ENCODE peak calls at places on chromosomes 2 and 18, in four cellular contexts. One of them, this sample, is unnamed.

GRCh38 chr18:10524507-10525425 is 1.1 kb upstream of the NAPG start:
- DNase-seq in CD8-positive, alpha-beta memory T cell: no peak
- DNase-seq in NCI-H774: no peak
- DNase-seq in activated B cell treated with CpG ODN at 0.5 μM for 24 hours: no peak
- DNase-seq in this sample: no peak

GRCh38 chr2:165889761-165890242 is 63.8 kb downstream of the TTC21B start:
- DNase-seq in CD8-positive, alpha-beta memory T cell: no peak
- DNase-seq in NCI-H774: no peak
- DNase-seq in activated B cell treated with CpG ODN at 0.5 μM for 24 hours: no peak
- DNase-seq in this sample: no peak

GRCh38 chr2:86336350-86337234 is 834 bp downstream of the REEP1 start:
- DNase-seq in CD8-positive, alpha-beta memory T cell: no peak
- DNase-seq in NCI-H774: no peak
- DNase-seq in activated B cell treated with CpG ODN at 0.5 μM for 24 hours: no peak
- DNase-seq in this sample: peak; percentile 81

GRCh38 chr2:102690012-102690411 is 70.7 kb downstream of the SLC9A2 start:
- DNase-seq in CD8-positive, alpha-beta memory T cell: no peak
- DNase-seq in NCI-H774: no peak
- DNase-seq in activated B cell treated with CpG ODN at 0.5 μM for 24 hours: no peak
- DNase-seq in this sample: no peak

GRCh38 chr2:133109772-133110171 is 439.8 kb upstream of the LYPD1 start:
- DNase-seq in CD8-positive, alpha-beta memory T cell: no peak
- DNase-seq in NCI-H774: no peak
- DNase-seq in activated B cell treated with CpG ODN at 0.5 μM for 24 hours: no peak
- DNase-seq in this sample: no peak

GRCh38 chr2:174759381-174760064 is 4.7 kb downstream of the CHRNA1 start:
- DNase-seq in CD8-positive, alpha-beta memory T cell: no peak
- DNase-seq in NCI-H774: no peak
- DNase-seq in activated B cell treated with CpG ODN at 0.5 μM for 24 hours: no peak
- DNase-seq in this sample: no peak

GRCh38 chr18:26526128-26526965 is 22.0 kb downstream of the KCTD1 start:
- DNase-seq in CD8-positive, alpha-beta memory T cell: no peak
- DNase-seq in NCI-H774: no peak
- DNase-seq in activated B cell treated with CpG ODN at 0.5 μM for 24 hours: no peak
- DNase-seq in this sample: no peak

GRCh38 chr18:9619545-9619944 is 5.2 kb upstream of the PPP4R1 start:
- DNase-seq in CD8-positive, alpha-beta memory T cell: no peak
- DNase-seq in NCI-H774: no peak
- DNase-seq in activated B cell treated with CpG ODN at 0.5 μM for 24 hours: no peak
- DNase-seq in this sample: no peak

GRCh38 chr2:218962859-218963492 is 3.5 kb downstream of the CDK5R2 start:
- DNase-seq in CD8-positive, alpha-beta memory T cell: peak; percentile 35
- DNase-seq in NCI-H774: peak; percentile 97
- DNase-seq in activated B cell treated with CpG ODN at 0.5 μM for 24 hours: peak; percentile 35
- DNase-seq in this sample: no peak

GRCh38 chr18:62187543-62188378 is 706 bp downstream of the RELCH start:
- DNase-seq in CD8-positive, alpha-beta memory T cell: no peak
- DNase-seq in NCI-H774: no peak
- DNase-seq in activated B cell treated with CpG ODN at 0.5 μM for 24 hours: no peak
- DNase-seq in this sample: peak; percentile 86

GRCh38 chr2:241788572-241788971 is 11.9 kb downstream of the GAL3ST2 start:
- DNase-seq in CD8-positive, alpha-beta memory T cell: no peak
- DNase-seq in NCI-H774: no peak
- DNase-seq in activated B cell treated with CpG ODN at 0.5 μM for 24 hours: peak; percentile 23
- DNase-seq in this sample: no peak

GRCh38 chr18:76476665-76477561 is 18.1 kb downstream of the ZNF516 start:
- DNase-seq in CD8-positive, alpha-beta memory T cell: no peak
- DNase-seq in NCI-H774: no peak
- DNase-seq in activated B cell treated with CpG ODN at 0.5 μM for 24 hours: no peak
- DNase-seq in this sample: no peak

GRCh38 chr2:100561191-100561590 is 1.6 kb upstream of the PDCL3 start:
- DNase-seq in CD8-positive, alpha-beta memory T cell: no peak
- DNase-seq in NCI-H774: no peak
- DNase-seq in activated B cell treated with CpG ODN at 0.5 μM for 24 hours: no peak
- DNase-seq in this sample: no peak

GRCh38 chr2:23386422-23387220 is 1.6 kb downstream of the KLHL29 start:
- DNase-seq in CD8-positive, alpha-beta memory T cell: no peak
- DNase-seq in NCI-H774: no peak
- DNase-seq in activated B cell treated with CpG ODN at 0.5 μM for 24 hours: no peak
- DNase-seq in this sample: peak; percentile 84

GRCh38 chr18:37778417-37779165 is 213.0 kb upstream of the CELF4 start:
- DNase-seq in CD8-positive, alpha-beta memory T cell: no peak
- DNase-seq in NCI-H774: peak; percentile 62
- DNase-seq in activated B cell treated with CpG ODN at 0.5 μM for 24 hours: no peak
- DNase-seq in this sample: peak; percentile 84

GRCh38 chr18:2304378-2305175 is 266.7 kb downstream of the METTL4 start:
- DNase-seq in CD8-positive, alpha-beta memory T cell: no peak
- DNase-seq in NCI-H774: no peak
- DNase-seq in activated B cell treated with CpG ODN at 0.5 μM for 24 hours: no peak
- DNase-seq in this sample: no peak

GRCh38 chr18:28523758-28524475 is 347.0 kb upstream of the CDH2 start:
- DNase-seq in CD8-positive, alpha-beta memory T cell: no peak
- DNase-seq in NCI-H774: no peak
- DNase-seq in activated B cell treated with CpG ODN at 0.5 μM for 24 hours: no peak
- DNase-seq in this sample: no peak

GRCh38 chr2:162480067-162480466 is 136.1 kb downstream of the GCA start:
- DNase-seq in CD8-positive, alpha-beta memory T cell: no peak
- DNase-seq in NCI-H774: no peak
- DNase-seq in activated B cell treated with CpG ODN at 0.5 μM for 24 hours: no peak
- DNase-seq in this sample: no peak

GRCh38 chr18:6578686-6579085 is 150.8 kb upstream of the ARHGAP28 start:
- DNase-seq in CD8-positive, alpha-beta memory T cell: no peak
- DNase-seq in NCI-H774: no peak
- DNase-seq in activated B cell treated with CpG ODN at 0.5 μM for 24 hours: no peak
- DNase-seq in this sample: no peak

GRCh38 chr2:182594286-182594685 is 121.8 kb upstream of the DNAJC10 start:
- DNase-seq in CD8-positive, alpha-beta memory T cell: no peak
- DNase-seq in NCI-H774: no peak
- DNase-seq in activated B cell treated with CpG ODN at 0.5 μM for 24 hours: no peak
- DNase-seq in this sample: no peak

GRCh38 chr18:77178559-77178958 is 46.0 kb upstream of the MBP start:
- DNase-seq in CD8-positive, alpha-beta memory T cell: no peak
- DNase-seq in NCI-H774: no peak
- DNase-seq in activated B cell treated with CpG ODN at 0.5 μM for 24 hours: no peak
- DNase-seq in this sample: no peak

GRCh38 chr2:98028931-98029717 is 33.4 kb upstream of the TMEM131 start:
- DNase-seq in CD8-positive, alpha-beta memory T cell: no peak
- DNase-seq in NCI-H774: no peak
- DNase-seq in activated B cell treated with CpG ODN at 0.5 μM for 24 hours: no peak
- DNase-seq in this sample: no peak

GRCh38 chr2:38973266-38973665 is 83.6 kb downstream of the ARHGEF33 start:
- DNase-seq in CD8-positive, alpha-beta memory T cell: no peak
- DNase-seq in NCI-H774: no peak
- DNase-seq in activated B cell treated with CpG ODN at 0.5 μM for 24 hours: no peak
- DNase-seq in this sample: no peak

GRCh38 chr18:48896875-48897511 is 53.8 kb downstream of the SMAD7 start:
- DNase-seq in CD8-positive, alpha-beta memory T cell: no peak
- DNase-seq in NCI-H774: no peak
- DNase-seq in activated B cell treated with CpG ODN at 0.5 μM for 24 hours: peak; percentile 24
- DNase-seq in this sample: peak; percentile 89

GRCh38 chr2:174153757-174154680 is 94.3 kb downstream of the OLA1 start:
- DNase-seq in CD8-positive, alpha-beta memory T cell: no peak
- DNase-seq in NCI-H774: no peak
- DNase-seq in activated B cell treated with CpG ODN at 0.5 μM for 24 hours: no peak
- DNase-seq in this sample: no peak

GRCh38 chr2:38634684-38635083 is 31.2 kb upstream of the GALM start:
- DNase-seq in CD8-positive, alpha-beta memory T cell: no peak
- DNase-seq in NCI-H774: no peak
- DNase-seq in activated B cell treated with CpG ODN at 0.5 μM for 24 hours: no peak
- DNase-seq in this sample: no peak

GRCh38 chr2:59177748-59178147 is 936.6 kb upstream of the FANCL start:
- DNase-seq in CD8-positive, alpha-beta memory T cell: no peak
- DNase-seq in NCI-H774: peak; percentile 31
- DNase-seq in activated B cell treated with CpG ODN at 0.5 μM for 24 hours: no peak
- DNase-seq in this sample: no peak

GRCh38 chr2:191311156-191311555 is 66.0 kb downstream of the MYO1B start:
- DNase-seq in CD8-positive, alpha-beta memory T cell: no peak
- DNase-seq in NCI-H774: no peak
- DNase-seq in activated B cell treated with CpG ODN at 0.5 μM for 24 hours: no peak
- DNase-seq in this sample: no peak

GRCh38 chr2:21175895-21176646 is 52.3 kb downstream of the TDRD15 start:
- DNase-seq in CD8-positive, alpha-beta memory T cell: no peak
- DNase-seq in NCI-H774: no peak
- DNase-seq in activated B cell treated with CpG ODN at 0.5 μM for 24 hours: no peak
- DNase-seq in this sample: no peak

GRCh38 chr2:137771064-137771463 is 193.2 kb upstream of the HNMT start:
- DNase-seq in CD8-positive, alpha-beta memory T cell: no peak
- DNase-seq in NCI-H774: no peak
- DNase-seq in activated B cell treated with CpG ODN at 0.5 μM for 24 hours: no peak
- DNase-seq in this sample: no peak

GRCh38 chr2:240611601-240612210 is 13.6 kb upstream of the GPR35 start:
- DNase-seq in CD8-positive, alpha-beta memory T cell: no peak
- DNase-seq in NCI-H774: no peak
- DNase-seq in activated B cell treated with CpG ODN at 0.5 μM for 24 hours: no peak
- DNase-seq in this sample: no peak

GRCh38 chr18:44974174-44974573 is 293.5 kb downstream of the SETBP1 start:
- DNase-seq in CD8-positive, alpha-beta memory T cell: no peak
- DNase-seq in NCI-H774: no peak
- DNase-seq in activated B cell treated with CpG ODN at 0.5 μM for 24 hours: no peak
- DNase-seq in this sample: no peak

GRCh38 chr2:75602724-75603342 is 42.1 kb upstream of the EVA1A start:
- DNase-seq in CD8-positive, alpha-beta memory T cell: no peak
- DNase-seq in NCI-H774: no peak
- DNase-seq in activated B cell treated with CpG ODN at 0.5 μM for 24 hours: no peak
- DNase-seq in this sample: peak; percentile 74

GRCh38 chr2:175568109-175568730 is 386.7 kb upstream of the ATP5MC3 start:
- DNase-seq in CD8-positive, alpha-beta memory T cell: no peak
- DNase-seq in NCI-H774: no peak
- DNase-seq in activated B cell treated with CpG ODN at 0.5 μM for 24 hours: no peak
- DNase-seq in this sample: no peak

GRCh38 chr2:28373854-28374253 is 18.8 kb upstream of the FOSL2 start:
- DNase-seq in CD8-positive, alpha-beta memory T cell: no peak
- DNase-seq in NCI-H774: no peak
- DNase-seq in activated B cell treated with CpG ODN at 0.5 μM for 24 hours: no peak
- DNase-seq in this sample: no peak

This sample was measured in left lung.